ENCODE peak calls at places on chromosome 16, in nine cellular contexts. Y is WERI-Rb-1, H is H1, K is uterus, R is neural progenitor cell, V is heart right ventricle, Z is AG04450, L is transverse colon, U is ovary. J is an unnamed sample.

GRCh38 chr16:31090540-31090939 is 1.8 kb upstream of the PRSS53 start:
- DNase-seq in H (no peak), Y (no peak), U (peak; percentile 10), Z (no peak), V (no peak), K (no peak), R (no peak), L (no peak), J (no peak)

GRCh38 chr16:64809876-64810629 is 311.8 kb downstream of the CDH11 start:
- DNase-seq in Z (no peak), R (no peak), L (no peak), K (no peak), H (no peak), U (no peak), Y (no peak), V (no peak), J (no peak)

GRCh38 chr16:66382966-66383299 is 16.4 kb downstream of the CDH5 start:
- DNase-seq in K (no peak), L (no peak), Y (no peak), U (no peak), V (no peak), R (no peak), Z (peak; percentile 52), H (no peak), J (peak; percentile 31)

GRCh38 chr16:51820176-51820575 is 669.1 kb upstream of the SALL1 start:
- DNase-seq in R (no peak), H (no peak), K (no peak), Y (no peak), U (no peak), L (no peak), Z (no peak), V (no peak), J (no peak)

GRCh38 chr16:50902457-50902856 is 160.6 kb downstream of the CYLD start:
- DNase-seq in U (no peak), H (no peak), R (no peak), K (no peak), V (no peak), Z (no peak), Y (peak; percentile 26), L (no peak), J (no peak)

GRCh38 chr16:8866118-8866883 is 2.5 kb downstream of the CARHSP1 start:
- DNase-seq in R (peak; percentile 96), H (peak; percentile 92), V (peak; percentile 63), K (peak; percentile 59), U (peak; percentile 78), L (peak; percentile 54), Y (no peak), Z (no peak), J (no peak)

GRCh38 chr16:20799599-20799998 is 6.7 kb downstream of the ERI2 start:
- DNase-seq in K (no peak), U (no peak), R (peak; percentile 32), L (no peak), Z (no peak), V (no peak), Y (no peak), H (no peak), J (no peak)

GRCh38 chr16:25855818-25856217 is 164.1 kb downstream of the HS3ST4 start:
- DNase-seq in Y (no peak), K (no peak), Z (no peak), U (no peak), L (no peak), V (no peak), R (peak; percentile 42), H (peak; percentile 50), J (no peak)

GRCh38 chr16:48617711-48618148 is 7.8 kb upstream of the N4BP1 start:
- DNase-seq in K (peak; percentile 28), H (no peak), U (peak; percentile 70), R (no peak), L (no peak), V (peak; percentile 84), Z (no peak), Y (no peak), J (no peak)

GRCh38 chr16:71255721-71256120 is 25.2 kb upstream of the HYDIN start:
- DNase-seq in K (no peak), U (no peak), V (no peak), R (peak; percentile 11), H (no peak), Y (peak; percentile 67), L (no peak), Z (no peak), J (no peak)

GRCh38 chr16:30112197-30113030 is 923 bp downstream of the GDPD3 start:
- DNase-seq in Y (peak; percentile 75), H (peak; percentile 94), U (peak; percentile 62), R (peak; percentile 68), V (no peak), K (peak; percentile 61), Z (no peak), L (peak; percentile 84), J (no peak)

GRCh38 chr16:69691980-69692911 is 34.1 kb downstream of the NQO1 start:
- DNase-seq in R (no peak), U (no peak), K (no peak), L (no peak), Y (no peak), Z (no peak), V (no peak), H (peak; percentile 16), J (peak; percentile 9)

GRCh38 chr16:64121473-64121872 is 1000.4 kb downstream of the CDH11 start:
- DNase-seq in V (no peak), K (no peak), Y (no peak), Z (peak; percentile 3), H (no peak), L (no peak), U (no peak), R (no peak), J (peak; percentile 33)

GRCh38 chr16:31118223-31119155 is 1.0 kb downstream of the KAT8 start:
- DNase-seq in Y (no peak), U (peak; percentile 45), K (no peak), Z (no peak), R (no peak), L (no peak), V (no peak), H (no peak), J (peak; percentile 50)

GRCh38 chr16:79751785-79752184 is 151.2 kb upstream of the MAF start:
- DNase-seq in Y (no peak), U (peak; percentile 62), R (no peak), V (peak; percentile 59), K (peak; percentile 92), Z (no peak), L (peak; percentile 24), H (no peak), J (no peak)

GRCh38 chr16:22001591-22001990 is 675 bp upstream of the PDZD9 start:
- DNase-seq in L (no peak), H (no peak), V (no peak), R (no peak), Y (no peak), Z (peak; percentile 13), U (no peak), K (no peak), J (peak; percentile 72)

GRCh38 chr16:28063047-28063521 is 430 bp downstream of the GSG1L start:
- DNase-seq in U (no peak), K (no peak), L (no peak), V (no peak), Z (no peak), R (peak; percentile 63), Y (no peak), H (peak; percentile 60), J (no peak)

GRCh38 chr16:65069090-65069489 is 52.8 kb downstream of the CDH11 start:
- DNase-seq in H (no peak), R (no peak), Y (no peak), Z (peak; percentile 58), U (no peak), V (no peak), L (no peak), K (no peak), J (peak; percentile 89)

GRCh38 chr16:24523569-24523968 is 15.8 kb upstream of the RBBP6 start:
- DNase-seq in K (no peak), V (no peak), Y (peak; percentile 78), Z (no peak), H (no peak), U (no peak), R (no peak), L (no peak), J (no peak)

GRCh38 chr16:4358831-4359561 is 7.9 kb upstream of the PAM16 start:
- DNase-seq in Z (no peak), H (peak; percentile 99), L (peak; percentile 59), Y (peak; percentile 73), K (peak; percentile 71), R (peak; percentile 88), U (peak; percentile 83), V (peak; percentile 58), J (no peak)

GRCh38 chr16:56262148-56262878 is 71.0 kb downstream of the GNAO1 start:
- DNase-seq in Y (no peak), Z (no peak), R (no peak), V (no peak), L (peak; percentile 38), U (no peak), K (no peak), H (no peak), J (no peak)

GRCh38 chr16:84277244-84277823 is 17.3 kb upstream of the WFDC1 start:
- DNase-seq in V (peak; percentile 57), U (peak; percentile 79), K (peak; percentile 43), Y (peak; percentile 64), Z (no peak), L (peak; percentile 76), R (peak; percentile 84), H (peak; percentile 90), J (no peak)
- TF ChIP-seq CTCF in V (peak; percentile 89), U (peak; percentile 72), K (peak; percentile 66), Y (peak; percentile 56), Z (peak; percentile 86), L (peak; percentile 89), R (peak; percentile 97), H (peak; percentile 80), J (peak; percentile 88)

GRCh38 chr16:84816023-84816422 is 3.8 kb upstream of the CRISPLD2 start:
- DNase-seq in K (no peak), V (no peak), L (no peak), R (no peak), U (peak; percentile 12), H (no peak), Y (no peak), Z (no peak), J (no peak)
- H3K27me3 ChIP-seq in K (no peaks in the 10 kb centered on the region), V (peaks cover 14% of the 10 kb centered on the region), L (peaks cover 23% of the 10 kb centered on the region), R (peaks cover 43% of the 10 kb centered on the region), U (no peaks in the 10 kb centered on the region), H (peaks cover 28% of the 10 kb centered on the region), Y (no peaks in the 10 kb centered on the region), Z (peaks cover 11% of the 10 kb centered on the region), J (no peaks in the 10 kb centered on the region)

DNA sequence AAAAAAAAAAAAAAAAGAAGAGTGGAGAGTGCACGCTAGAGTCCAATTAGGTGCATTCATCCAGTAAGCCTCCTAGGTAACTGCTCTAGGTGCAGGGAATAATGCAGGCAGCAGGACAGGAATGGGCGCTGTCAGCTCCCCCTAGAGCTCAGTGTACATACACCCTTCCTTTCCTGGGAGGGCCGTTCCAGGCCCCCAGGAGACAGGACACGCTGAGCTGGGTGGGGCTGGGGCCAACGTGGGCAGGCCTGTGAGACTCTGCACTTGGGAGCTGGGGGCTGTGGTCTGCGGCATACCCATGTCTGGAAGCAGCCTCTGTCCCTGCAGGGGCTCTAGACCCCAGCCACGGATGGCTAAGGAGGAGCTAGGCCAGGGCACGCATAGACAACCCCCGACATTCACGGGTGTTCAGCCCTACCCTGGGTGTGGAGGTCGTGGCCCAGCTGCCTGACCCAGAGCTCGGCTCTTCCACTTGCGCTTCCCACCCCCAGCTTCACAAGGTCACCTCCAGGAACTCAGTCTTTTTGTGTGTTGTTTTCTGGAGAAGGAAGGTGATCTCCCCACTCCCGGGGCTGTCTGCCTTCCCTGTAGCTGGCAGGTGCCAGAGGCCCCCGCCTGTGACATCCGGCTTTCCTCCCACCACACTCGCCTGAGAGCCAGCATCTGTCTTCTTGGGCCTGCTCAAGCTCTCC is 985 bp upstream of the ANTKMT start:
- DNase-seq in Z (no peak), Y (peak; percentile 63), U (no peak), R (no peak), V (no peak), K (no peak), L (peak; percentile 34), H (no peak), J (no peak)
- TF ChIP-seq CTCF in Z (peak; percentile 39), Y (peak; percentile 55), U (no peak), R (peak; percentile 19), V (no peak), K (no peak), L (peak; percentile 6), H (no peak), J (peak; percentile 45)

GRCh38 chr16:86298166-86299131 is 211.9 kb upstream of the FOXF1 start:
- DNase-seq in U (no peak), L (peak; percentile 33), K (peak; percentile 38), Z (no peak), R (peak; percentile 7), Y (peak; percentile 19), V (no peak), H (no peak), J (no peak)
- H3K27me3 ChIP-seq in U (no peaks in the 10 kb centered on the region), L (peaks cover 25% of the 10 kb centered on the region), K (no peaks in the 10 kb centered on the region), Z (no peaks in the 10 kb centered on the region), R (peaks cover 60% of the 10 kb centered on the region), Y (no peaks in the 10 kb centered on the region), V (peaks cover 96% of the 10 kb centered on the region), H (peaks cover 5% of the 10 kb centered on the region), J (peaks cover 11% of the 10 kb centered on the region)

J was measured in BJ.